ENCODE peak calls at places on chromosomes 7 and 10, in five cellular contexts. One of them, this sample, is unnamed.

GRCh38 chr10:51857326-51857725 is 157.9 kb upstream of the CSTF2T start:
- DNase-seq in pancreas: no peak
- DNase-seq in OCI-LY7: no peak
- DNase-seq in A549: no peak
- DNase-seq in brain microvascular endothelial cell: no peak
- DNase-seq in this sample: no peak

GRCh38 chr7:21579341-21580072 is 36.7 kb downstream of the DNAH11 start:
- DNase-seq in brain microvascular endothelial cell: no peak
- DNase-seq in OCI-LY7: no peak
- DNase-seq in pancreas: no peak
- DNase-seq in A549: no peak
- DNase-seq in this sample: no peak

GRCh38 chr10:23512355-23513058 is 73.6 kb downstream of the OTUD1 start:
- DNase-seq in pancreas: no peak
- DNase-seq in A549: peak
- DNase-seq in brain microvascular endothelial cell: peak
- DNase-seq in OCI-LY7: no peak
- DNase-seq in this sample: no peak

GRCh38 chr10:103682042-103682441 is 173.3 kb downstream of the SH3PXD2A start:
- DNase-seq in OCI-LY7: no peak
- DNase-seq in brain microvascular endothelial cell: no peak
- DNase-seq in A549: no peak
- DNase-seq in pancreas: no peak
- DNase-seq in this sample: no peak

GRCh38 chr7:43697690-43698089 is 31.6 kb downstream of the COA1 start:
- DNase-seq in OCI-LY7: no peak
- DNase-seq in brain microvascular endothelial cell: no peak
- DNase-seq in A549: no peak
- DNase-seq in pancreas: no peak
- DNase-seq in this sample: no peak

GRCh38 chr10:46216003-46216634 is 70.7 kb upstream of the ANTXRL start:
- DNase-seq in OCI-LY7: no peak
- DNase-seq in brain microvascular endothelial cell: no peak
- DNase-seq in pancreas: no peak
- DNase-seq in A549: no peak
- DNase-seq in this sample: no peak

GRCh38 chr7:45987521-45988290 is 66.6 kb upstream of the IGFBP3 start:
- DNase-seq in OCI-LY7: no peak
- DNase-seq in A549: no peak
- DNase-seq in pancreas: no peak
- DNase-seq in brain microvascular endothelial cell: no peak
- DNase-seq in this sample: no peak

GRCh38 chr10:72784551-72785421 is 92.8 kb downstream of the MCU start:
- DNase-seq in OCI-LY7: no peak
- DNase-seq in brain microvascular endothelial cell: peak
- DNase-seq in A549: no peak
- DNase-seq in pancreas: peak
- DNase-seq in this sample: no peak

GRCh38 chr10:63071145-63071544 is 62.0 kb upstream of the NRBF2 start:
- DNase-seq in A549: no peak
- DNase-seq in pancreas: no peak
- DNase-seq in OCI-LY7: no peak
- DNase-seq in brain microvascular endothelial cell: no peak
- DNase-seq in this sample: no peak

GRCh38 chr7:3218561-3219225 is 82.4 kb upstream of the SDK1 start:
- DNase-seq in brain microvascular endothelial cell: no peak
- DNase-seq in pancreas: no peak
- DNase-seq in OCI-LY7: no peak
- DNase-seq in A549: no peak
- DNase-seq in this sample: no peak

GRCh38 chr7:127346575-127347256 is 45.8 kb downstream of the ZNF800 start:
- DNase-seq in OCI-LY7: no peak
- DNase-seq in A549: no peak
- DNase-seq in brain microvascular endothelial cell: no peak
- DNase-seq in pancreas: no peak
- DNase-seq in this sample: no peak

GRCh38 chr10:17474595-17474994 is 20.2 kb upstream of the ST8SIA6 start:
- DNase-seq in OCI-LY7: no peak
- DNase-seq in brain microvascular endothelial cell: no peak
- DNase-seq in A549: no peak
- DNase-seq in pancreas: no peak
- DNase-seq in this sample: no peak

GRCh38 chr10:43793714-43794113 is 145.0 kb upstream of the ZNF32 start:
- DNase-seq in OCI-LY7: no peak
- DNase-seq in pancreas: no peak
- DNase-seq in brain microvascular endothelial cell: no peak
- DNase-seq in A549: no peak
- DNase-seq in this sample: no peak

GRCh38 chr10:74079028-74079913 is 71.4 kb downstream of the AP3M1 start:
- DNase-seq in pancreas: no peak
- DNase-seq in A549: no peak
- DNase-seq in brain microvascular endothelial cell: no peak
- DNase-seq in OCI-LY7: no peak
- DNase-seq in this sample: no peak

GRCh38 chr10:129513312-129513711 is 46.3 kb downstream of the MGMT start:
- DNase-seq in A549: no peak
- DNase-seq in brain microvascular endothelial cell: no peak
- DNase-seq in pancreas: no peak
- DNase-seq in OCI-LY7: no peak
- DNase-seq in this sample: no peak

GRCh38 chr7:125773113-125773800 is 843.6 kb upstream of the POT1 start:
- DNase-seq in brain microvascular endothelial cell: no peak
- DNase-seq in pancreas: no peak
- DNase-seq in OCI-LY7: no peak
- DNase-seq in A549: no peak
- DNase-seq in this sample: no peak

GRCh38 chr10:73306171-73306708 is 52.4 kb downstream of the CFAP70 start:
- DNase-seq in pancreas: no peak
- DNase-seq in brain microvascular endothelial cell: no peak
- DNase-seq in A549: no peak
- DNase-seq in OCI-LY7: no peak
- DNase-seq in this sample: no peak

GRCh38 chr7:45978010-45978681 is 57.1 kb upstream of the IGFBP3 start:
- DNase-seq in OCI-LY7: no peak
- DNase-seq in A549: peak
- DNase-seq in pancreas: peak
- DNase-seq in brain microvascular endothelial cell: peak
- DNase-seq in this sample: no peak

GRCh38 chr10:128543186-128543585 is 417.0 kb upstream of the MKI67 start:
- DNase-seq in A549: no peak
- DNase-seq in brain microvascular endothelial cell: no peak
- DNase-seq in OCI-LY7: no peak
- DNase-seq in pancreas: no peak
- DNase-seq in this sample: no peak

GRCh38 chr7:105985250-105985649 is 22.2 kb downstream of the CDHR3 start:
- DNase-seq in A549: no peak
- DNase-seq in pancreas: no peak
- DNase-seq in OCI-LY7: no peak
- DNase-seq in brain microvascular endothelial cell: no peak
- DNase-seq in this sample: no peak

GRCh38 chr7:77714195-77714594 is 17.9 kb downstream of the RSBN1L start:
- DNase-seq in brain microvascular endothelial cell: no peak
- DNase-seq in A549: no peak
- DNase-seq in OCI-LY7: no peak
- DNase-seq in pancreas: no peak
- DNase-seq in this sample: no peak

GRCh38 chr10:59894114-59894513 is 12.2 kb downstream of the CCDC6 start:
- DNase-seq in pancreas: peak
- DNase-seq in brain microvascular endothelial cell: peak
- DNase-seq in A549: no peak
- DNase-seq in OCI-LY7: no peak
- DNase-seq in this sample: no peak

GRCh38 chr7:39069046-39069445 is 91.3 kb downstream of the POU6F2 start:
- DNase-seq in OCI-LY7: no peak
- DNase-seq in A549: no peak
- DNase-seq in brain microvascular endothelial cell: no peak
- DNase-seq in pancreas: no peak
- DNase-seq in this sample: no peak

GRCh38 chr10:89745903-89746302 is 44.5 kb downstream of the KIF20B start:
- DNase-seq in brain microvascular endothelial cell: no peak
- DNase-seq in OCI-LY7: no peak
- DNase-seq in A549: no peak
- DNase-seq in pancreas: no peak
- DNase-seq in this sample: no peak

GRCh38 chr7:8176370-8177081 is 85.4 kb downstream of the ICA1 start:
- DNase-seq in pancreas: no peak
- DNase-seq in brain microvascular endothelial cell: no peak
- DNase-seq in A549: no peak
- DNase-seq in OCI-LY7: peak
- DNase-seq in this sample: peak
- H3K4me3 ChIP-seq in pancreas: no peak
- H3K4me3 ChIP-seq in brain microvascular endothelial cell: no peak
- H3K4me3 ChIP-seq in A549: no peak
- H3K4me3 ChIP-seq in OCI-LY7: peak
- H3K4me3 ChIP-seq in this sample: no peak

DNA sequence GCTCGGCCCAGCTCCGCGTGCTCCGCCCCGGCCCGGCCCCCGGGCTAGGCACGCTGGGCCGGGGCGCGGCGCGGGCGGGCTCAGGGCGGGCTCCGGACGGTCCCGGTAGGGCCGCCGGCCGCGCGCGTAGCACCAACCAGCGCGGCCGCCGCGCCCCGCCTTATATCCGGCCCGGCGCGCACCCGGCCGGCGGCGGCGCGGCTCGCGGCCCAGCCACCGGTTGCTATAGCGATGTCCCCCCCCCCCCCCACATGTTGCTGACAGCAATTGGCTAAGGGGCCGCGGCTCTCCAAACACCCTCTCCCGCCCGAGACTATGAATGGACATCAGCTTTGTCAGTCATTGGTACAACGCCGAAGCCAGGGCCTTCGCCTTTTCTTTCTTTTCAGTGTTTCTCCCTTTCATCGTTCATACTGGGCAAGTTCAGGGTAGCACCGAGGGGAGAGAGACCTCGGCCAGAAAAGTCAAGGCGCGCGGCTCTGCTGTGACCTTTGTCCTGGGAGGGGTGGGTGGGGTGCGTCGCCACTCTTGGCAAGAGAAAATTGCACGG is 354.1 kb downstream of the DNAJB6 start:
- DNase-seq in brain microvascular endothelial cell: peak
- DNase-seq in pancreas: peak
- DNase-seq in A549: no peak
- DNase-seq in OCI-LY7: no peak
- DNase-seq in this sample: no peak
- H3K4me3 ChIP-seq in brain microvascular endothelial cell: peak
- H3K4me3 ChIP-seq in pancreas: peak
- H3K4me3 ChIP-seq in A549: no peak
- H3K4me3 ChIP-seq in OCI-LY7: no peak
- H3K4me3 ChIP-seq in this sample: peak

GRCh38 chr10:75957321-75957720 is 525.9 kb downstream of the LRMDA start:
- DNase-seq in OCI-LY7: no peak
- DNase-seq in A549: no peak
- DNase-seq in pancreas: no peak
- DNase-seq in brain microvascular endothelial cell: no peak
- DNase-seq in this sample: no peak
- H3K4me3 ChIP-seq in OCI-LY7: no peak
- H3K4me3 ChIP-seq in A549: no peak
- H3K4me3 ChIP-seq in pancreas: no peak
- H3K4me3 ChIP-seq in brain microvascular endothelial cell: no peak
- H3K4me3 ChIP-seq in this sample: no peak

GRCh38 chr7:24885716-24886115 is 94.3 kb downstream of the OSBPL3 start:
- DNase-seq in OCI-LY7: no peak
- DNase-seq in pancreas: no peak
- DNase-seq in A549: no peak
- DNase-seq in brain microvascular endothelial cell: no peak
- DNase-seq in this sample: no peak

GRCh38 chr7:24883632-24884013 is 96.4 kb downstream of the OSBPL3 start:
- DNase-seq in pancreas: no peak
- DNase-seq in OCI-LY7: no peak
- DNase-seq in brain microvascular endothelial cell: no peak
- DNase-seq in A549: no peak
- DNase-seq in this sample: no peak

GRCh38 chr7:24885305-24885704 is 94.7 kb downstream of the OSBPL3 start:
- DNase-seq in A549: no peak
- DNase-seq in OCI-LY7: no peak
- DNase-seq in pancreas: peak
- DNase-seq in brain microvascular endothelial cell: no peak
- DNase-seq in this sample: no peak

GRCh38 chr7:24882989-24883631 is 96.9 kb downstream of the OSBPL3 start:
- DNase-seq in pancreas: no peak
- DNase-seq in brain microvascular endothelial cell: peak
- DNase-seq in OCI-LY7: peak
- DNase-seq in A549: no peak
- DNase-seq in this sample: no peak

DNA sequence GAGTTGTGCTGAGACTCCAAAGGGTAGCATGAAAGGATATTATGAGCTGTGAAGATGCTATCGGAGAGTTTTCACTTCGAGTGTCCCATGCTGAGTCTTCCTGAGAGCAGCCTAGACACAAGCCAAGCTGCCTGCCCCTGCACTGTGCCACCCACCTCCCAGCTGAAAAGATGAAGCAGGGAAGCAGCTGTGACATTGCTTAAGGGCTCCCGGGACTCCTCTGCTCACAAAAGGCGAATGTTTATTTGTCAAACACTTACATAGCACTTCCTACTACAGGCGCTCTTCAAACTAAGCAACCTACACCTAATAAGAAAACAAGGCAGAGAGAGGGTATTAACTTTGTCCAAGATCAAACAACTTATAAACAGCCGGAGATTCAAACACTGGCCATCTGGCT is 95.6 kb downstream of the OSBPL3 start:
- DNase-seq in A549: no peak
- DNase-seq in OCI-LY7: no peak
- DNase-seq in brain microvascular endothelial cell: no peak
- DNase-seq in pancreas: no peak
- DNase-seq in this sample: no peak
- H3K4me3 ChIP-seq in A549: no peak
- H3K4me3 ChIP-seq in OCI-LY7: no peak
- H3K4me3 ChIP-seq in brain microvascular endothelial cell: no peak
- H3K4me3 ChIP-seq in pancreas: no peak
- H3K4me3 ChIP-seq in this sample: no peak

GRCh38 chr7:138568655-138569054 is 108.6 kb downstream of the TRIM24 start:
- DNase-seq in A549: no peak
- DNase-seq in OCI-LY7: no peak
- DNase-seq in pancreas: no peak
- DNase-seq in brain microvascular endothelial cell: no peak
- DNase-seq in this sample: no peak

GRCh38 chr7:138563808-138564207 is 103.7 kb downstream of the TRIM24 start:
- DNase-seq in brain microvascular endothelial cell: no peak
- DNase-seq in A549: no peak
- DNase-seq in pancreas: no peak
- DNase-seq in OCI-LY7: no peak
- DNase-seq in this sample: no peak

GRCh38 chr7:138565451-138566114 is 105.5 kb downstream of the TRIM24 start:
- DNase-seq in A549: no peak
- DNase-seq in OCI-LY7: peak
- DNase-seq in brain microvascular endothelial cell: peak
- DNase-seq in pancreas: no peak
- DNase-seq in this sample: no peak

GRCh38 chr7:138565071-138565450 is 105.0 kb downstream of the TRIM24 start:
- DNase-seq in pancreas: no peak
- DNase-seq in A549: no peak
- DNase-seq in brain microvascular endothelial cell: no peak
- DNase-seq in OCI-LY7: no peak
- DNase-seq in this sample: no peak

DNA sequence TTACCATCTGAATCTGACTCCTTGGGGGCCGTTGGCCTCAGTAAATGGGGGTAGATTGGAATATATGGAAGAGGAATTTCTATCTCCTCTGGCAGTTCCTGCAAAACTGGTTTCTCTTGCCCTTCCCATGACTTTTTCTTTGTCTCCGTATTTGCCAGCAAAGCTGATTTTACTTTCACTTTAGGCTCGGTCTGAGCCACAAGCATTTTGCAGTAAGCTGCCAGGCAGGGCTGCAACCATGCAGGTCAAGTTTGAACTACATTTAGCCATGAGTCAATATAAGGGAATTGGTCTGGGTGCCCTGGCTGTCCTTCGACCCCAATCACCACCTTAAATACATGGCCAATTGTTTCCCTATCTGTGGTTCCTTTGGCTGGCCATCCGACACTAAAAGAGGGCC is 104.3 kb downstream of the TRIM24 start:
- DNase-seq in pancreas: no peak
- DNase-seq in brain microvascular endothelial cell: peak
- DNase-seq in A549: no peak
- DNase-seq in OCI-LY7: no peak
- DNase-seq in this sample: no peak
- H3K4me3 ChIP-seq in pancreas: no peak
- H3K4me3 ChIP-seq in brain microvascular endothelial cell: no peak
- H3K4me3 ChIP-seq in A549: no peak
- H3K4me3 ChIP-seq in OCI-LY7: no peak
- H3K4me3 ChIP-seq in this sample: no peak